ENCODE peak calls at places on chromosomes 1 and 21, in ten cellular contexts. E is GM23338, L is spleen, S is prostate gland, F is HCT116, U is sigmoid colon, J is esophagus muscularis mucosa, V is Panc1, T is breast epithelium, Q is GM12878. P is an unnamed sample.
A peak's percentile ranks its signal among the peaks of the same experiment; 100 is the strongest.

GRCh38 chr1:201310986-201311355 is 27.7 kb downstream of the PKP1 start:
- DNase-seq in V (no peak), F (no peak), U (no peak), S (peak; percentile 81), E (no peak), L (no peak), T (peak; percentile 94), Q (no peak), J (no peak), P (no peak)

GRCh38 chr21:25564349-25564948 is 42.8 kb downstream of the MRPL39 start:
- DNase-seq in L (no peak), E (no peak), T (no peak), J (no peak), Q (no peak), F (no peak), V (no peak), U (no peak), S (no peak), P (no peak)

GRCh38 chr21:45341779-45342178 is 54.1 kb upstream of the POFUT2 start:
- DNase-seq in T (no peak), J (no peak), V (no peak), Q (no peak), F (no peak), L (no peak), U (no peak), S (no peak), E (no peak), P (no peak)

GRCh38 chr1:116367256-116367949 is 5.6 kb upstream of the ATP1A1 start:
- DNase-seq in S (no peak), U (no peak), V (no peak), Q (no peak), T (no peak), L (no peak), E (no peak), F (no peak), J (no peak), P (no peak)

GRCh38 chr1:1937549-1938275 is 18.6 kb upstream of the TMEM52 start:
- DNase-seq in T (no peak), S (no peak), L (peak; percentile 16), Q (no peak), E (no peak), F (no peak), V (no peak), U (no peak), J (no peak), P (no peak)

GRCh38 chr1:27609618-27610240 is 5.8 kb upstream of the AHDC1 start:
- DNase-seq in T (no peak), J (no peak), E (no peak), L (no peak), V (no peak), S (no peak), U (no peak), F (no peak), Q (peak; percentile 55), P (no peak)

GRCh38 chr1:56189946-56190920 is 389.1 kb downstream of the PLPP3 start:
- DNase-seq in T (no peak), L (no peak), Q (no peak), V (no peak), F (peak; percentile 6), U (no peak), J (no peak), S (no peak), E (peak; percentile 83), P (no peak)

GRCh38 chr1:228989992-228990827 is 254.9 kb downstream of the RHOU start:
- DNase-seq in J (no peak), Q (no peak), F (no peak), T (no peak), V (no peak), S (no peak), U (peak; percentile 93), E (no peak), L (peak; percentile 86), P (peak; percentile 38)

GRCh38 chr1:245278846-245279245 is 124.1 kb downstream of the KIF26B start:
- DNase-seq in F (no peak), V (no peak), S (no peak), T (no peak), L (no peak), Q (no peak), U (no peak), E (no peak), J (peak; percentile 75), P (no peak)

GRCh38 chr1:145720556-145720877 is 1.2 kb downstream of the CD160 start:
- DNase-seq in E (peak; percentile 42), F (peak; percentile 32), T (no peak), U (no peak), L (peak; percentile 39), Q (no peak), S (no peak), V (peak; percentile 30), J (no peak), P (no peak)

GRCh38 chr1:150473659-150474058 is 13.6 kb upstream of the TARS2 start:
- DNase-seq in S (peak; percentile 39), J (no peak), T (no peak), F (no peak), Q (no peak), V (no peak), L (no peak), E (peak; percentile 25), U (peak; percentile 83), P (no peak)

GRCh38 chr1:150469291-150469690 is 17.9 kb upstream of the TARS2 start:
- DNase-seq in T (no peak), L (no peak), E (no peak), J (no peak), F (no peak), S (no peak), U (no peak), Q (no peak), V (no peak), P (no peak)

GRCh38 chr1:150476754-150477153 is 10.5 kb upstream of the TARS2 start:
- DNase-seq in L (no peak), T (no peak), S (no peak), E (no peak), U (no peak), J (no peak), F (no peak), Q (no peak), V (no peak), P (no peak)

GRCh38 chr1:150474869-150475268 is 12.3 kb upstream of the TARS2 start:
- DNase-seq in F (no peak), J (no peak), S (no peak), Q (no peak), T (no peak), E (no peak), U (no peak), L (no peak), V (no peak), P (no peak)

DNA sequence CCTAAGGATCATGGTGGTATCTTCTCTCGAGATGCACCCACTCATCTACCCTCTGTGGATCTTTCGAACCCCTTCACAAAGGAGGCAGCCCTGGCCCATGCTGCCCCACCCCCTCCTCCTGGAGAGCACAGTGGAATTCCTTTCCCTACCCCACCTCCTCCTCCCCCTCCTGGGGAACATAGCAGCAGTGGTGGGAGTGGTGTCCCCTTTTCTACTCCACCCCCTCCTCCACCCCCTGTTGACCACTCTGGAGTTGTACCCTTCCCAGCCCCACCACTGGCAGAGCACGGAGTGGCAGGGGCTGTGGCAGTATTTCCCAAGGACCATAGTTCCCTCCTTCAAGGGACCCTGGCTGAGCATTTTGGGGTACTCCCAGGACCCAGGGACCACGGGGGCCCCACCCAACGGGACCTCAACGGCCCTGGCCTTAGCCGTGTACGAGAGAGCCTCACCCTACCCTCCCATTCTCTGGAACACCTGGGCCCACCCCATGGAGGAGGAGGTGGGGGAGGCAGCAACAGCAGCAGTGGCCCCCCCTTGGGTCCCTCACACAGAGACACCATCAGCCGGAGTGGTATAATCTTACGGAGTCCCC is 14.5 kb upstream of the TARS2 start:
- DNase-seq in U (no peak), S (no peak), L (no peak), V (no peak), F (no peak), Q (no peak), T (no peak), J (no peak), E (peak; percentile 54), P (no peak)
- TF ChIP-seq POLR2AphosphoS5 in U (no peak), S (no peak), L (no peak), V (no peak), F (no peak), Q (no peak), T (no peak), J (no peak), E (no peak), P (no peak)

GRCh38 chr1:15354580-15354965 is 55.1 kb upstream of the EFHD2 start:
- DNase-seq in U (no peak), V (no peak), T (no peak), Q (no peak), S (no peak), L (no peak), J (no peak), F (peak; percentile 23), E (no peak), P (no peak)
- H3K4me3 ChIP-seq in U (no peak overlapping the region), V (no peak overlapping the region), T (no peak overlapping the region), Q (no peak overlapping the region), S (no peak overlapping the region), L (no peak overlapping the region), J (no peak overlapping the region), F (no peak overlapping the region), E (no peak overlapping the region), P (no peak overlapping the region)

GRCh38 chr21:35204850-35205564 is 155.9 kb upstream of the RUNX1 start:
- DNase-seq in Q (no peak), S (peak; percentile 21), U (peak; percentile 89), L (peak; percentile 78), F (no peak), V (no peak), T (no peak), J (no peak), E (peak; percentile 40), P (peak; percentile 90)
- TF ChIP-seq POLR2AphosphoS5 in Q (no peak), S (peak; percentile 9), U (no peak), L (peak; percentile 64), F (no peak), V (no peak), T (no peak), J (no peak), E (no peak), P (peak; percentile 84)

GRCh38 chr1:8684590-8684989 is 132.8 kb downstream of the RERE start:
- DNase-seq in L (no peak), J (no peak), S (no peak), V (no peak), E (peak; percentile 44), T (no peak), U (no peak), Q (no peak), F (no peak), P (no peak)

GRCh38 chr1:8689431-8690252 is 127.8 kb downstream of the RERE start:
- DNase-seq in U (no peak), T (no peak), L (no peak), Q (no peak), F (no peak), E (peak; percentile 60), J (no peak), S (no peak), V (no peak), P (no peak)

GRCh38 chr1:8690253-8690525 is 127.3 kb downstream of the RERE start:
- DNase-seq in J (no peak), L (no peak), S (no peak), U (no peak), T (no peak), F (no peak), Q (no peak), V (no peak), E (no peak), P (no peak)

GRCh38 chr1:8687053-8687452 is 130.4 kb downstream of the RERE start:
- DNase-seq in F (no peak), T (no peak), E (no peak), L (no peak), S (no peak), J (no peak), Q (no peak), V (no peak), U (no peak), P (peak; percentile 30)

GRCh38 chr1:8687539-8687938 is 129.9 kb downstream of the RERE start:
- DNase-seq in J (no peak), T (no peak), E (no peak), U (no peak), V (no peak), S (no peak), L (no peak), Q (no peak), F (no peak), P (no peak)
- H3K4me3 ChIP-seq in J (no peak overlapping the region), T (no peak overlapping the region), E (no peak overlapping the region), U (no peak overlapping the region), V (no peak overlapping the region), S (no peak overlapping the region), L (no peak overlapping the region), Q (no peak overlapping the region), F (no peak overlapping the region), P (no peak overlapping the region)

P was measured in stomach.